ENCODE peak calls at places on chromosomes 2 and 18, in five cellular contexts. J is HEK293T, A is GM12878, O is NT2/D1, E is HepG2. T is an unnamed sample.

GRCh38 chr2:98730851-98731708 is at the start of gene MGAT4A:
- DNase-seq in J (peak), A (no peak), O (no peak), E (peak), T (peak)

GRCh38 chr18:76844742-76845477 is 22.6 kb downstream of the ZNF236 start:
- DNase-seq in A (no peak), E (peak), O (no peak), J (no peak), T (no peak)

GRCh38 chr2:137829251-137829650 is 135.0 kb upstream of the HNMT start:
- DNase-seq in E (no peak), O (no peak), J (no peak), A (no peak), T (no peak)

GRCh38 chr2:84849271-84849952 is 31.5 kb downstream of the TRABD2A start:
- DNase-seq in O (no peak), E (no peak), A (no peak), J (no peak), T (no peak)

GRCh38 chr18:28153485-28154065 is 23.4 kb downstream of the CDH2 start:
- DNase-seq in J (no peak), E (no peak), O (no peak), A (no peak), T (no peak)

GRCh38 chr2:46689993-46690392 is 210.6 kb downstream of the TMEM247 start:
- DNase-seq in E (no peak), O (no peak), J (no peak), A (no peak), T (no peak)

GRCh38 chr2:190526105-190526708 is 8.3 kb downstream of the NEMP2 start:
- DNase-seq in O (no peak), E (no peak), J (no peak), A (no peak), T (no peak)

GRCh38 chr18:29164020-29164706 is 987.2 kb upstream of the CDH2 start:
- DNase-seq in O (no peak), E (peak), A (no peak), J (no peak), T (no peak)

GRCh38 chr18:60295776-60296175 is 76.8 kb downstream of the MC4R start:
- DNase-seq in O (no peak), A (no peak), E (no peak), J (no peak), T (no peak)

GRCh38 chr2:27191107-27191829 is 20.6 kb upstream of the ATRAID start:
- DNase-seq in O (peak), A (no peak), J (peak), E (peak), T (no peak)

GRCh38 chr2:72214429-72215143 is 66.9 kb upstream of the CYP26B1 start:
- DNase-seq in E (peak), J (no peak), O (no peak), A (no peak), T (no peak)

GRCh38 chr2:162106746-162107145 is 32.7 kb upstream of the DPP4 start:
- DNase-seq in O (no peak), J (no peak), E (no peak), A (no peak), T (no peak)

DNA sequence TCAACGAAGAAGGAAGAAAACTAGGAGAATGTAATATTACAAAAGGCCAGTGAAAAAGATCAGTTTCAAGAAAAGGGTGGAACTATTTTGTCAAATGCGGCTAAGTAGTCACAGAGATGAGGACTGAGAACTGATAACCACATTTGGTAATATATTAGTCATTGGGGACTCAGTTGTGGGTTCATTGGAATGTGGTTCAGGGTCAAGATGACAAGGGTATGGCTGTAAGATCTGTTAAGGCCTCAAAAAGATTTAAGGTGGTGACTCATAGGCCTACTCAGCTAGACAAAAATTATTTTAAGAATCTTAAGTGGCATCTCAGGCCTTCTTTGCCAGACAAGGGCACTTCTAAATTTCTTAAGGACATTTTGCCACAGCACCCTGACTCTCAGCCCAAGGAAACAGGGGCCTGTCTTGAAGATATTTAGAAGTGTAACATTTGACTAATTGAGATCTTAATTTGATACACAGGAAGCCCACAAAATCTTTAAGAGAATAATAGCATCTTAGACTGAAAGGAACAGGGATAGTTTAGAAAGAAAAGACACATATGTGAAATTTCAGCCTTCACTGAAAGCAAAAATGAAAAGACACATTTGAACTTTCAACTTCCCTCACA is 81.3 kb downstream of the STRADB start:
- DNase-seq in J (no peak), O (no peak), E (no peak), A (peak), T (no peak)
- TF ChIP-seq SUZ12 in J (no peak), O (no peak), E (no peak), A (no peak), T (no peak)

DNA sequence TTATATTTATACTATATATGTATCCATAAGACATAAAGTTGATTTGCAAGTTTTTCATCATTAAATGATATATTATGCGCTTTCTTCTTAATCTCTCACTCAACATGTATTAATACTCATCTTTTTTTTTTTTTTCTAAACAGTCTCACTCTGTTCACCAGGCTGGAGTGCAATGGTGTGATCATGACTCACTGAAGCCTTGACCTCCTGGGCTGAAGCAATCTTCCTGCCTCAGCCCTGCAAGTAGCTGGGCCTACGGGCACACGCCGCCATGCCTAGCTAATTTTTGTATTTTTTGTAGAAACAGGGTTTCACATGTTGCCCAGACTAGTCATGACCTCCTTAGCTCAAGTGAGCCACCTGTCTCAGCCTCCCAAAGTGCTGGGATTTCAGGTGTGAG is 51.4 kb upstream of the MAP4K3 start:
- DNase-seq in A (no peak), J (no peak), O (no peak), E (peak), T (no peak)
- TF ChIP-seq SUZ12 in A (no peak), J (no peak), O (no peak), E (no peak), T (no peak)

GRCh38 chr18:2917255-2918047 is 70.6 kb downstream of the EMILIN2 start:
- DNase-seq in O (no peak), A (no peak), J (no peak), E (no peak), T (peak)

GRCh38 chr18:2920546-2921343 is 73.9 kb downstream of the EMILIN2 start:
- DNase-seq in A (no peak), O (no peak), E (no peak), J (no peak), T (no peak)

GRCh38 chr18:2919600-2919999 is 72.8 kb downstream of the EMILIN2 start:
- DNase-seq in O (no peak), J (no peak), A (no peak), E (no peak), T (no peak)

GRCh38 chr18:2920027-2920426 is 73.2 kb downstream of the EMILIN2 start:
- DNase-seq in O (no peak), E (no peak), A (no peak), J (no peak), T (no peak)

GRCh38 chr18:2918761-2919550 is 72.2 kb downstream of the EMILIN2 start:
- DNase-seq in O (no peak), A (no peak), J (no peak), E (no peak), T (no peak)
- TF ChIP-seq SUZ12 in O (no peak), A (no peak), J (no peak), E (no peak), T (no peak)

GRCh38 chr2:177525351-177525750 is 132.8 kb downstream of the AGPS start:
- DNase-seq in J (no peak), O (no peak), A (no peak), E (no peak), T (no peak)
- TF ChIP-seq SUZ12 in J (no peak), O (no peak), A (no peak), E (no peak), T (no peak)

DNA sequence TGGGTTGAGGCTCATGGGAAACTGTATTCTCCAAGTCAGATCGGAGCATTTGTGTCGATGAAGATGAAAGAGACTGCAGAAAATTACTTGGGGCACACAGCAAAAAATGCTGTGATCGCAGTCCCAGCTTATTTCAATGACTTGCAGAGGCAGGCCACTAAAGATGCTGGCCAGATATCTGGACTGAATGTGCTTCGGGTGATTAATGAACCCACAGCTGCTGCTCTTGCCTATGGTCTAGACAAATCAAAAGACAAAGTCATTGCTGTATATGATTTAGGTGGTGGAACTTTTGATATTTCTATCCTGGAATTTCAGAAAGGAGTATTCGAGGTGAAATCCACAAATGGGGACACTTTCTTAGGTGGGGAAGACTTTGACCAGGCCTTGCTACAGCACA is 336.6 kb downstream of the PAX3 start:
- DNase-seq in A (no peak), O (no peak), J (no peak), E (no peak), T (no peak)
- TF ChIP-seq SUZ12 in A (no peak), O (no peak), J (no peak), E (no peak), T (no peak)